ENCODE peak calls at places on chromosomes 11 and 22, in nine cellular contexts. One of them, this sample, is unnamed.

GRCh38 chr11:69352715-69353325 is 58.9 kb downstream of the MYEOV start:
- DNase-seq in dermis microvascular lymphatic vessel endothelial cell: peak; percentile 95
- DNase-seq in T-helper 2 cell: no peak
- DNase-seq in H54: peak; percentile 52
- DNase-seq in fibroblast of lung: peak; percentile 98
- DNase-seq in NCI-H446 treated with DMSO at 0.1 percent for 48 hours: no peak
- DNase-seq in AG04449: peak; percentile 76
- DNase-seq in mammary epithelial cell: peak; percentile 93
- DNase-seq in A172: peak; percentile 91
- DNase-seq in this sample: peak; percentile 27

GRCh38 chr22:39306456-39307361 is 12.7 kb downstream of the RPL3 start:
- DNase-seq in mammary epithelial cell: no peak
- DNase-seq in AG04449: no peak
- DNase-seq in NCI-H446 treated with DMSO at 0.1 percent for 48 hours: no peak
- DNase-seq in A172: no peak
- DNase-seq in fibroblast of lung: no peak
- DNase-seq in T-helper 2 cell: no peak
- DNase-seq in H54: no peak
- DNase-seq in dermis microvascular lymphatic vessel endothelial cell: peak; percentile 78
- DNase-seq in this sample: peak; percentile 65

GRCh38 chr11:78000193-78000592 is 5.7 kb upstream of the INTS4 start:
- DNase-seq in fibroblast of lung: peak; percentile 70
- DNase-seq in T-helper 2 cell: no peak
- DNase-seq in AG04449: peak; percentile 28
- DNase-seq in dermis microvascular lymphatic vessel endothelial cell: peak; percentile 80
- DNase-seq in A172: peak; percentile 79
- DNase-seq in mammary epithelial cell: peak; percentile 48
- DNase-seq in NCI-H446 treated with DMSO at 0.1 percent for 48 hours: peak; percentile 77
- DNase-seq in H54: peak; percentile 35
- DNase-seq in this sample: peak; percentile 50

GRCh38 chr11:57444362-57445074 is 15.8 kb upstream of the RTN4RL2 start:
- DNase-seq in AG04449: no peak
- DNase-seq in fibroblast of lung: no peak
- DNase-seq in T-helper 2 cell: no peak
- DNase-seq in dermis microvascular lymphatic vessel endothelial cell: no peak
- DNase-seq in NCI-H446 treated with DMSO at 0.1 percent for 48 hours: no peak
- DNase-seq in mammary epithelial cell: peak; percentile 29
- DNase-seq in A172: peak; percentile 83
- DNase-seq in H54: no peak
- DNase-seq in this sample: no peak

GRCh38 chr22:20604092-20604747 is 96.8 kb downstream of the MED15 start:
- DNase-seq in mammary epithelial cell: no peak
- DNase-seq in fibroblast of lung: no peak
- DNase-seq in AG04449: no peak
- DNase-seq in H54: no peak
- DNase-seq in NCI-H446 treated with DMSO at 0.1 percent for 48 hours: no peak
- DNase-seq in T-helper 2 cell: no peak
- DNase-seq in A172: no peak
- DNase-seq in dermis microvascular lymphatic vessel endothelial cell: no peak
- DNase-seq in this sample: no peak

GRCh38 chr11:2511421-2512369 is 66.9 kb downstream of the KCNQ1 start:
- DNase-seq in fibroblast of lung: no peak
- DNase-seq in dermis microvascular lymphatic vessel endothelial cell: no peak
- DNase-seq in H54: peak; percentile 0
- DNase-seq in A172: no peak
- DNase-seq in T-helper 2 cell: no peak
- DNase-seq in AG04449: no peak
- DNase-seq in mammary epithelial cell: no peak
- DNase-seq in NCI-H446 treated with DMSO at 0.1 percent for 48 hours: no peak
- DNase-seq in this sample: no peak

GRCh38 chr22:19774628-19775027 is 14.1 kb downstream of the TBX1 start:
- DNase-seq in dermis microvascular lymphatic vessel endothelial cell: no peak
- DNase-seq in NCI-H446 treated with DMSO at 0.1 percent for 48 hours: no peak
- DNase-seq in fibroblast of lung: no peak
- DNase-seq in H54: no peak
- DNase-seq in AG04449: no peak
- DNase-seq in A172: no peak
- DNase-seq in T-helper 2 cell: no peak
- DNase-seq in mammary epithelial cell: no peak
- DNase-seq in this sample: no peak

GRCh38 chr22:38257170-38257569 is 15.6 kb downstream of the TMEM184B start:
- DNase-seq in A172: peak; percentile 37
- DNase-seq in mammary epithelial cell: no peak
- DNase-seq in T-helper 2 cell: no peak
- DNase-seq in H54: no peak
- DNase-seq in NCI-H446 treated with DMSO at 0.1 percent for 48 hours: no peak
- DNase-seq in dermis microvascular lymphatic vessel endothelial cell: peak; percentile 87
- DNase-seq in fibroblast of lung: peak; percentile 81
- DNase-seq in AG04449: peak; percentile 34
- DNase-seq in this sample: no peak

GRCh38 chr11:6646040-6646439 is 9.6 kb downstream of the DCHS1 start:
- DNase-seq in A172: no peak
- DNase-seq in NCI-H446 treated with DMSO at 0.1 percent for 48 hours: no peak
- DNase-seq in T-helper 2 cell: no peak
- DNase-seq in AG04449: no peak
- DNase-seq in dermis microvascular lymphatic vessel endothelial cell: peak; percentile 69
- DNase-seq in fibroblast of lung: peak; percentile 69
- DNase-seq in mammary epithelial cell: no peak
- DNase-seq in H54: no peak
- DNase-seq in this sample: no peak

GRCh38 chr11:66721939-66722338 is 7.1 kb downstream of the SPTBN2 start:
- DNase-seq in T-helper 2 cell: no peak
- DNase-seq in H54: no peak
- DNase-seq in A172: no peak
- DNase-seq in AG04449: no peak
- DNase-seq in dermis microvascular lymphatic vessel endothelial cell: no peak
- DNase-seq in fibroblast of lung: no peak
- DNase-seq in NCI-H446 treated with DMSO at 0.1 percent for 48 hours: no peak
- DNase-seq in mammary epithelial cell: no peak
- DNase-seq in this sample: no peak

GRCh38 chr22:29870574-29870973 is 12.4 kb upstream of the MTMR3 start:
- DNase-seq in T-helper 2 cell: no peak
- DNase-seq in mammary epithelial cell: peak; percentile 61
- DNase-seq in A172: no peak
- DNase-seq in dermis microvascular lymphatic vessel endothelial cell: no peak
- DNase-seq in NCI-H446 treated with DMSO at 0.1 percent for 48 hours: no peak
- DNase-seq in H54: no peak
- DNase-seq in fibroblast of lung: peak; percentile 48
- DNase-seq in AG04449: no peak
- DNase-seq in this sample: no peak

GRCh38 chr11:75891947-75892739 is 77.1 kb downstream of the UVRAG start:
- DNase-seq in dermis microvascular lymphatic vessel endothelial cell: no peak
- DNase-seq in A172: no peak
- DNase-seq in AG04449: no peak
- DNase-seq in NCI-H446 treated with DMSO at 0.1 percent for 48 hours: no peak
- DNase-seq in H54: no peak
- DNase-seq in T-helper 2 cell: no peak
- DNase-seq in fibroblast of lung: no peak
- DNase-seq in mammary epithelial cell: no peak
- DNase-seq in this sample: no peak

GRCh38 chr11:64120951-64121569 is 44.9 kb downstream of the MACROD1 start:
- DNase-seq in A172: peak; percentile 62
- DNase-seq in NCI-H446 treated with DMSO at 0.1 percent for 48 hours: peak; percentile 88
- DNase-seq in fibroblast of lung: peak; percentile 39
- DNase-seq in T-helper 2 cell: no peak
- DNase-seq in AG04449: peak; percentile 4
- DNase-seq in mammary epithelial cell: peak; percentile 88
- DNase-seq in H54: peak; percentile 95
- DNase-seq in dermis microvascular lymphatic vessel endothelial cell: no peak
- DNase-seq in this sample: no peak

GRCh38 chr11:17350455-17351170 is 987 bp upstream of the NCR3LG1 start:
- DNase-seq in fibroblast of lung: no peak
- DNase-seq in dermis microvascular lymphatic vessel endothelial cell: no peak
- DNase-seq in AG04449: no peak
- DNase-seq in A172: no peak
- DNase-seq in H54: no peak
- DNase-seq in NCI-H446 treated with DMSO at 0.1 percent for 48 hours: no peak
- DNase-seq in mammary epithelial cell: no peak
- DNase-seq in T-helper 2 cell: no peak
- DNase-seq in this sample: no peak

GRCh38 chr22:47064016-47064415 is 301.6 kb downstream of the TBC1D22A start:
- DNase-seq in mammary epithelial cell: no peak
- DNase-seq in A172: no peak
- DNase-seq in NCI-H446 treated with DMSO at 0.1 percent for 48 hours: no peak
- DNase-seq in H54: no peak
- DNase-seq in fibroblast of lung: no peak
- DNase-seq in AG04449: no peak
- DNase-seq in T-helper 2 cell: no peak
- DNase-seq in dermis microvascular lymphatic vessel endothelial cell: no peak
- DNase-seq in this sample: no peak

GRCh38 chr22:49298834-49299750 is 528.6 kb downstream of the BRD1 start:
- DNase-seq in fibroblast of lung: no peak
- DNase-seq in NCI-H446 treated with DMSO at 0.1 percent for 48 hours: no peak
- DNase-seq in AG04449: no peak
- DNase-seq in dermis microvascular lymphatic vessel endothelial cell: no peak
- DNase-seq in mammary epithelial cell: no peak
- DNase-seq in H54: no peak
- DNase-seq in T-helper 2 cell: no peak
- DNase-seq in A172: no peak
- DNase-seq in this sample: no peak

This sample was measured in activated CD4-positive, alpha-beta memory T cell treated with anti-CD3 and anti-CD28 coated beads, Interleukin-2, amount 10 ng/mL, durations not matched to agents 7 days and 5 days.